ENCODE peak calls at places on chromosomes 3 and 15, in seven cellular contexts. One of them, this sample, is unnamed. For H3K36me3 and H3K4me1, the result is how much of the 10 kb centered on the place peaks cover.

GRCh38 chr3:53150247-53151085 is 10.5 kb upstream of the PRKCD start:
- DNase-seq in naive thymus-derived CD4-positive, alpha-beta T cell: no peak
- DNase-seq in endothelial cell of umbilical vein: no peak
- DNase-seq in psoas muscle: peak
- DNase-seq in CD4-positive, CD25-positive, alpha-beta regulatory T cell: no peak
- DNase-seq in ascending aorta: no peak
- DNase-seq in K562: no peak
- DNase-seq in this sample: no peak

GRCh38 chr3:77038468-77038927 is 1.4 kb upstream of the ROBO2 start:
- DNase-seq in naive thymus-derived CD4-positive, alpha-beta T cell: no peak
- DNase-seq in endothelial cell of umbilical vein: peak
- DNase-seq in psoas muscle: peak
- DNase-seq in CD4-positive, CD25-positive, alpha-beta regulatory T cell: peak
- DNase-seq in ascending aorta: peak
- DNase-seq in K562: peak
- DNase-seq in this sample: peak

GRCh38 chr3:140376136-140376889 is 301.6 kb upstream of the TRIM42 start:
- DNase-seq in naive thymus-derived CD4-positive, alpha-beta T cell: no peak
- DNase-seq in endothelial cell of umbilical vein: no peak
- DNase-seq in psoas muscle: no peak
- DNase-seq in CD4-positive, CD25-positive, alpha-beta regulatory T cell: no peak
- DNase-seq in ascending aorta: no peak
- DNase-seq in K562: no peak
- DNase-seq in this sample: no peak

GRCh38 chr15:68655686-68656437 is 77.1 kb downstream of the CORO2B start:
- DNase-seq in naive thymus-derived CD4-positive, alpha-beta T cell: no peak
- DNase-seq in endothelial cell of umbilical vein: no peak
- DNase-seq in psoas muscle: no peak
- DNase-seq in CD4-positive, CD25-positive, alpha-beta regulatory T cell: no peak
- DNase-seq in ascending aorta: peak
- DNase-seq in K562: no peak
- DNase-seq in this sample: no peak

GRCh38 chr3:188972313-188972712 is 199.5 kb upstream of the TPRG1 start:
- DNase-seq in naive thymus-derived CD4-positive, alpha-beta T cell: no peak
- DNase-seq in endothelial cell of umbilical vein: peak
- DNase-seq in psoas muscle: peak
- DNase-seq in CD4-positive, CD25-positive, alpha-beta regulatory T cell: no peak
- DNase-seq in ascending aorta: no peak
- DNase-seq in K562: no peak
- DNase-seq in this sample: no peak

GRCh38 chr3:30941342-30941741 is 46.9 kb upstream of the GADL1 start:
- DNase-seq in naive thymus-derived CD4-positive, alpha-beta T cell: no peak
- DNase-seq in endothelial cell of umbilical vein: no peak
- DNase-seq in psoas muscle: no peak
- DNase-seq in CD4-positive, CD25-positive, alpha-beta regulatory T cell: no peak
- DNase-seq in ascending aorta: no peak
- DNase-seq in K562: no peak
- DNase-seq in this sample: no peak

GRCh38 chr15:72724028-72724427 is 38.0 kb downstream of the BBS4 start:
- DNase-seq in naive thymus-derived CD4-positive, alpha-beta T cell: no peak
- DNase-seq in endothelial cell of umbilical vein: no peak
- DNase-seq in psoas muscle: no peak
- DNase-seq in CD4-positive, CD25-positive, alpha-beta regulatory T cell: no peak
- DNase-seq in ascending aorta: no peak
- DNase-seq in K562: no peak
- DNase-seq in this sample: no peak

GRCh38 chr3:119330858-119331257 is 36.7 kb downstream of the ARHGAP31 start:
- DNase-seq in naive thymus-derived CD4-positive, alpha-beta T cell: no peak
- DNase-seq in endothelial cell of umbilical vein: no peak
- DNase-seq in psoas muscle: no peak
- DNase-seq in CD4-positive, CD25-positive, alpha-beta regulatory T cell: no peak
- DNase-seq in ascending aorta: no peak
- DNase-seq in K562: no peak
- DNase-seq in this sample: no peak

GRCh38 chr15:55518009-55518408 is 10.0 kb upstream of the DNAAF4 start:
- DNase-seq in naive thymus-derived CD4-positive, alpha-beta T cell: no peak
- DNase-seq in endothelial cell of umbilical vein: no peak
- DNase-seq in psoas muscle: no peak
- DNase-seq in CD4-positive, CD25-positive, alpha-beta regulatory T cell: no peak
- DNase-seq in ascending aorta: no peak
- DNase-seq in K562: no peak
- DNase-seq in this sample: no peak

GRCh38 chr3:174618368-174618767 is 240.8 kb upstream of the NAALADL2 start:
- DNase-seq in naive thymus-derived CD4-positive, alpha-beta T cell: no peak
- DNase-seq in endothelial cell of umbilical vein: no peak
- DNase-seq in psoas muscle: no peak
- DNase-seq in CD4-positive, CD25-positive, alpha-beta regulatory T cell: no peak
- DNase-seq in ascending aorta: no peak
- DNase-seq in K562: no peak
- DNase-seq in this sample: no peak

GRCh38 chr3:41630708-41631107 is 331.2 kb downstream of the ULK4 start:
- DNase-seq in naive thymus-derived CD4-positive, alpha-beta T cell: no peak
- DNase-seq in endothelial cell of umbilical vein: no peak
- DNase-seq in psoas muscle: no peak
- DNase-seq in CD4-positive, CD25-positive, alpha-beta regulatory T cell: no peak
- DNase-seq in ascending aorta: no peak
- DNase-seq in K562: no peak
- DNase-seq in this sample: no peak

GRCh38 chr3:123843668-123844067 is 40.5 kb downstream of the MYLK start:
- DNase-seq in naive thymus-derived CD4-positive, alpha-beta T cell: no peak
- DNase-seq in endothelial cell of umbilical vein: no peak
- DNase-seq in psoas muscle: no peak
- DNase-seq in CD4-positive, CD25-positive, alpha-beta regulatory T cell: no peak
- DNase-seq in ascending aorta: no peak
- DNase-seq in K562: no peak
- DNase-seq in this sample: no peak

GRCh38 chr15:55868707-55869106 is 124.7 kb downstream of the NEDD4 start:
- DNase-seq in naive thymus-derived CD4-positive, alpha-beta T cell: no peak
- DNase-seq in endothelial cell of umbilical vein: no peak
- DNase-seq in psoas muscle: no peak
- DNase-seq in CD4-positive, CD25-positive, alpha-beta regulatory T cell: no peak
- DNase-seq in ascending aorta: no peak
- DNase-seq in K562: no peak
- DNase-seq in this sample: peak

GRCh38 chr15:40471105-40471777 is 457 bp downstream of the CHST14 start:
- DNase-seq in naive thymus-derived CD4-positive, alpha-beta T cell: peak
- DNase-seq in endothelial cell of umbilical vein: peak
- DNase-seq in psoas muscle: peak
- DNase-seq in CD4-positive, CD25-positive, alpha-beta regulatory T cell: peak
- DNase-seq in ascending aorta: peak
- DNase-seq in K562: no peak
- DNase-seq in this sample: no peak

GRCh38 chr3:126025862-126026261 is 56.9 kb downstream of the ROPN1B start:
- DNase-seq in naive thymus-derived CD4-positive, alpha-beta T cell: no peak
- DNase-seq in endothelial cell of umbilical vein: no peak
- DNase-seq in psoas muscle: no peak
- DNase-seq in CD4-positive, CD25-positive, alpha-beta regulatory T cell: peak
- DNase-seq in ascending aorta: no peak
- DNase-seq in K562: no peak
- DNase-seq in this sample: no peak

GRCh38 chr3:143183668-143183970 is 64.0 kb downstream of the CHST2 start:
- DNase-seq in naive thymus-derived CD4-positive, alpha-beta T cell: no peak
- DNase-seq in endothelial cell of umbilical vein: no peak
- DNase-seq in psoas muscle: no peak
- DNase-seq in CD4-positive, CD25-positive, alpha-beta regulatory T cell: no peak
- DNase-seq in ascending aorta: no peak
- DNase-seq in K562: peak
- DNase-seq in this sample: no peak

GRCh38 chr3:41202834-41203345 is 3.6 kb downstream of the CTNNB1 start:
- DNase-seq in naive thymus-derived CD4-positive, alpha-beta T cell: no peak
- DNase-seq in endothelial cell of umbilical vein: peak
- DNase-seq in psoas muscle: no peak
- DNase-seq in CD4-positive, CD25-positive, alpha-beta regulatory T cell: no peak
- DNase-seq in ascending aorta: no peak
- DNase-seq in K562: no peak
- DNase-seq in this sample: no peak

GRCh38 chr15:83153288-83153687 is 45.8 kb downstream of the TM6SF1 start:
- DNase-seq in naive thymus-derived CD4-positive, alpha-beta T cell: no peak
- DNase-seq in endothelial cell of umbilical vein: no peak
- DNase-seq in psoas muscle: no peak
- DNase-seq in CD4-positive, CD25-positive, alpha-beta regulatory T cell: no peak
- DNase-seq in ascending aorta: no peak
- DNase-seq in K562: no peak
- DNase-seq in this sample: no peak
- H3K36me3 ChIP-seq in naive thymus-derived CD4-positive, alpha-beta T cell: under half
- H3K36me3 ChIP-seq in endothelial cell of umbilical vein: under half
- H3K36me3 ChIP-seq in psoas muscle: under half
- H3K36me3 ChIP-seq in CD4-positive, CD25-positive, alpha-beta regulatory T cell: under half
- H3K36me3 ChIP-seq in ascending aorta: half or more
- H3K36me3 ChIP-seq in K562: under half
- H3K36me3 ChIP-seq in this sample: under half

GRCh38 chr3:4514321-4514720 is 21.2 kb downstream of the ITPR1 start:
- DNase-seq in naive thymus-derived CD4-positive, alpha-beta T cell: no peak
- DNase-seq in endothelial cell of umbilical vein: no peak
- DNase-seq in psoas muscle: no peak
- DNase-seq in CD4-positive, CD25-positive, alpha-beta regulatory T cell: no peak
- DNase-seq in ascending aorta: no peak
- DNase-seq in K562: peak
- DNase-seq in this sample: no peak
- H3K27ac ChIP-seq in naive thymus-derived CD4-positive, alpha-beta T cell: no peak
- H3K27ac ChIP-seq in endothelial cell of umbilical vein: no peak
- H3K27ac ChIP-seq in psoas muscle: no peak
- H3K27ac ChIP-seq in CD4-positive, CD25-positive, alpha-beta regulatory T cell: no peak
- H3K27ac ChIP-seq in ascending aorta: peak
- H3K27ac ChIP-seq in K562: no peak
- H3K27ac ChIP-seq in this sample: no peak

DNA sequence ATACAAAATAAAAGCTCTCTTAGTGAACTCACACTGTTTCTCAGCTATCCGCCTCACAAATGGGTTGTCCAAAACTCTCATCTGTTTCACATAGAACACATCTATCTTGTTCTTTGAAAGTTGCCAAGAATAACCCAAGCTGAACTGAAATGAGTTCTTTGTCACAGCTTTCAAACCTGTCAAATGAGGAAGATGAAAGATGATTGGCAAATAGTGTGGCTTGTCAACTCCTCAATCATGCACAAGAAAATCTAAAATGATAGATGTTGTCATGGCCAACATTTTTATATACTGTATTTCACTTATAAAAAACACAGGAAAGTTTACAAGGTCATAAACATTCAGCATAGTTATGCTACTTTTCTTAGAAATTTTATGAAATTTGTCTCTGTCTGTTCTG is 168.1 kb upstream of the OSTN start:
- DNase-seq in naive thymus-derived CD4-positive, alpha-beta T cell: no peak
- DNase-seq in endothelial cell of umbilical vein: no peak
- DNase-seq in psoas muscle: no peak
- DNase-seq in CD4-positive, CD25-positive, alpha-beta regulatory T cell: no peak
- DNase-seq in ascending aorta: no peak
- DNase-seq in K562: no peak
- DNase-seq in this sample: no peak
- H3K4me1 ChIP-seq in naive thymus-derived CD4-positive, alpha-beta T cell: under half
- H3K4me1 ChIP-seq in endothelial cell of umbilical vein: under half
- H3K4me1 ChIP-seq in psoas muscle: under half
- H3K4me1 ChIP-seq in CD4-positive, CD25-positive, alpha-beta regulatory T cell: under half
- H3K4me1 ChIP-seq in ascending aorta: under half
- H3K4me1 ChIP-seq in K562: under half
- H3K4me1 ChIP-seq in this sample: under half

DNA sequence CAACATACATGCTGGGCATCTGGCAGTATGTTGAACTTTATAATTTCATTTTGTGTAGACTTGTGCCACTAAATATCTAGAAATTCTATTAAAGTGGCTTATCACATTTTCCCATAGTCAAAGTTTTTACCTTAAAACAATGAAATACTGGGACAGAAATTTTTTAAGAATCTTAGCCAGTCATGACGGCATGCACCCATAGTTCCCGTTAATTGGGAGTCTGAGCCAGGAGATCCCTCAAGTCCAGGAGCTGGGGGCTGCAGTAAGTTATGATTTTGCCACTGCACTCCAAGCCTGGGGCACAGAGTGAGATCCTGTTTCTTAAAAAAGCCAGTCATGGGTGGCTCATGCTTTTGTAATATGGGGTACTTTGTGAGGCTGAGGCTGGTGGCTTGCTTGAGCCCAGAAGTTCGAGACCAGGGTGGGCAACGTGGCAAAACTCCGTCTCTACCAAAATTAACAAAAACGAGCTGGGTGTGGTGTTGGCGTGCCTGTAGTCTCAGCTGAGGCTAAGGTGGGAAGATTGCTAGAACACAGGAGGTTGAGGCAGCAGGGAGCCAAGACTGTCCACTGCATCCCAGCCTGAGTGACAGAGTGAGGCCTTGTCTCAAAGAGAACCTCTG is 3.1 kb downstream of the RPSA start:
- DNase-seq in naive thymus-derived CD4-positive, alpha-beta T cell: no peak
- DNase-seq in endothelial cell of umbilical vein: no peak
- DNase-seq in psoas muscle: no peak
- DNase-seq in CD4-positive, CD25-positive, alpha-beta regulatory T cell: no peak
- DNase-seq in ascending aorta: no peak
- DNase-seq in K562: no peak
- DNase-seq in this sample: no peak
- H3K36me3 ChIP-seq in naive thymus-derived CD4-positive, alpha-beta T cell: under half
- H3K36me3 ChIP-seq in endothelial cell of umbilical vein: under half
- H3K36me3 ChIP-seq in psoas muscle: half or more
- H3K36me3 ChIP-seq in CD4-positive, CD25-positive, alpha-beta regulatory T cell: half or more
- H3K36me3 ChIP-seq in ascending aorta: half or more
- H3K36me3 ChIP-seq in K562: half or more
- H3K36me3 ChIP-seq in this sample: under half

GRCh38 chr3:105537371-105538075 is 170.8 kb downstream of the ALCAM start:
- DNase-seq in naive thymus-derived CD4-positive, alpha-beta T cell: no peak
- DNase-seq in endothelial cell of umbilical vein: no peak
- DNase-seq in psoas muscle: no peak
- DNase-seq in CD4-positive, CD25-positive, alpha-beta regulatory T cell: no peak
- DNase-seq in ascending aorta: no peak
- DNase-seq in K562: no peak
- DNase-seq in this sample: no peak
- H3K27ac ChIP-seq in naive thymus-derived CD4-positive, alpha-beta T cell: no peak
- H3K27ac ChIP-seq in endothelial cell of umbilical vein: no peak
- H3K27ac ChIP-seq in psoas muscle: no peak
- H3K27ac ChIP-seq in CD4-positive, CD25-positive, alpha-beta regulatory T cell: no peak
- H3K27ac ChIP-seq in ascending aorta: no peak
- H3K27ac ChIP-seq in K562: no peak
- H3K27ac ChIP-seq in this sample: no peak

DNA sequence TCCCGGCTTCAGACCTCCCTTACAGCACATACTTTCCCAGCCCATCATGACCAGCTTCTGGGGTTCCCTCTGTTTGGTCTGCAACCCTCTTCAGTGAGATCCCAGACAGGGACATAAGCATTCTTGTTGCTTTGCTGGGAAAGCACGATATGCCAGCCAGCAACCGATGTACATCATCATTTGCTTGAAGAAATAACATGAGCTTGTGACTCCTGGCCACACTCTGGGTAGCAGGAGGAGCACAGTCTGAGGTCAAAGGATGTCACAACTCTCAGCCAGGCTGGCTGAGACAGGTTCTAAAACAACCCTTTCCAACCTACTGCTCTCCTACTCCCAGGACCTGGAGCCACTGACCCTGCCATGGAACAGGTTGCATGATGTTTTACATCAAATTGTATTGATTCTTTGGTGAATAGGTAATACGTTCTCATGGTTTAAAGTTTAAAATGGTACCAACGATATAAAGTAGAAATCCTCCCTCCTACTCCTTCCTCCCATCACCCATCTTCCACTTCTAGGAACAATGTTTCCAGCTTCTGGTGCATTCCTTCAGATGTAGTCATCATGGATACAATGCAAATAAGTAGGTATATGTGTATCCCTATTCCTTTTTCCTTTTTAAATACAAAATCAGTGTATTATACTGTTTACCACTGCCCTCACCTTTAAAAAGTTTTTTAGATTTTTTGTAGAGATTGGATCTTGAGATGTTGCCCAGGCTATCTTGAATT is 190.3 kb downstream of the OPA1 start:
- DNase-seq in naive thymus-derived CD4-positive, alpha-beta T cell: no peak
- DNase-seq in endothelial cell of umbilical vein: no peak
- DNase-seq in psoas muscle: no peak
- DNase-seq in CD4-positive, CD25-positive, alpha-beta regulatory T cell: no peak
- DNase-seq in ascending aorta: no peak
- DNase-seq in K562: no peak
- DNase-seq in this sample: no peak
- H3K4me1 ChIP-seq in naive thymus-derived CD4-positive, alpha-beta T cell: under half
- H3K4me1 ChIP-seq in endothelial cell of umbilical vein: under half
- H3K4me1 ChIP-seq in psoas muscle: under half
- H3K4me1 ChIP-seq in CD4-positive, CD25-positive, alpha-beta regulatory T cell: under half
- H3K4me1 ChIP-seq in ascending aorta: under half
- H3K4me1 ChIP-seq in K562: under half
- H3K4me1 ChIP-seq in this sample: under half